ENCODE peak calls at places on chromosomes 1 and 21, in nine cellular contexts. D is stimulated activated CD4-positive, alpha-beta T cell treated with anti-CD3 and anti-CD28 coated beads, Interleukin-4, amount 100 ng/mL, for 24 hours; X is LNCaP clone FGC; M is activated CD4-positive, alpha-beta T cell treated with anti-CD3 and anti-CD28 coated beads, Interleukin-2, amount 10 ng/mL, durations not matched to agents 7 days and 5 days; C is ovary; A is activated T-cell treated with anti-CD3 and anti-CD28 coated beads, Interleukin-2, amount 50 U/mL, for 72 hours; Q is upper lobe of right lung; E is DMS153; T is hepatic stellate cell. F is an unnamed sample.

GRCh38 chr1:115348636-115349035 is 10.6 kb upstream of the NGF start:
- DNase-seq in M (no peak), T (no peak), D (no peak), C (no peak), Q (no peak), E (no peak), X (no peak), A (no peak), F (no peak)

GRCh38 chr1:109644670-109645069 is 11.2 kb upstream of the GSTM4 start:
- DNase-seq in X (no peak), C (no peak), E (no peak), T (no peak), A (no peak), Q (peak), M (no peak), D (no peak), F (peak)

GRCh38 chr1:109047339-109047738 is 5.4 kb upstream of the WDR47 start:
- DNase-seq in M (no peak), E (no peak), C (no peak), D (no peak), Q (no peak), A (no peak), T (no peak), X (no peak), F (no peak)

GRCh38 chr21:45523411-45524101 is 18.7 kb downstream of the SLC19A1 start:
- DNase-seq in T (no peak), M (no peak), D (no peak), C (peak), Q (peak), X (no peak), E (no peak), A (no peak), F (peak)

GRCh38 chr1:200784576-200784975 is 45.9 kb downstream of the CAMSAP2 start:
- DNase-seq in X (no peak), Q (no peak), C (no peak), E (no peak), T (no peak), M (no peak), A (no peak), D (no peak), F (no peak)

GRCh38 chr1:26543444-26543835 is 13.9 kb downstream of the RPS6KA1 start:
- DNase-seq in A (no peak), E (no peak), Q (no peak), C (no peak), M (no peak), T (no peak), X (no peak), D (no peak), F (no peak)

GRCh38 chr1:165116732-165117131 is 239.8 kb downstream of the LMX1A start:
- DNase-seq in D (no peak), T (peak), M (no peak), A (no peak), E (no peak), X (no peak), C (no peak), Q (no peak), F (no peak)

GRCh38 chr1:223233019-223233409 is 90.0 kb upstream of the TLR5 start:
- DNase-seq in X (no peak), M (no peak), A (no peak), E (no peak), T (no peak), Q (no peak), D (no peak), C (no peak), F (no peak)

GRCh38 chr1:17167783-17168479 is 37.0 kb upstream of the PADI1 start:
- DNase-seq in X (no peak), D (no peak), A (no peak), E (no peak), Q (no peak), M (no peak), C (no peak), T (peak), F (no peak)

GRCh38 chr1:241482761-241483250 is 36.7 kb downstream of the FH start:
- DNase-seq in X (no peak), T (peak), C (no peak), E (no peak), Q (no peak), A (no peak), D (no peak), M (no peak), F (no peak)

GRCh38 chr21:29656504-29657227 is 283.1 kb downstream of the GRIK1 start:
- DNase-seq in X (no peak), C (no peak), E (no peak), Q (no peak), M (peak), T (peak), D (peak), A (peak), F (no peak)

GRCh38 chr1:6911974-6912373 is 126.7 kb downstream of the CAMTA1 start:
- DNase-seq in X (no peak), A (no peak), C (peak), D (no peak), Q (no peak), T (no peak), M (no peak), E (no peak), F (no peak)

GRCh38 chr1:159864262-159864661 is 1.8 kb upstream of the VSIG8 start:
- DNase-seq in T (no peak), D (no peak), Q (no peak), A (no peak), M (no peak), X (no peak), C (no peak), E (no peak), F (no peak)

GRCh38 chr21:41229527-41230248 is 61.7 kb downstream of the BACE2 start:
- DNase-seq in T (no peak), A (no peak), M (no peak), X (no peak), C (no peak), E (no peak), Q (no peak), D (no peak), F (no peak)

GRCh38 chr1:55034476-55035133 is 4.7 kb upstream of the PCSK9 start:
- DNase-seq in T (no peak), D (no peak), M (no peak), E (no peak), C (no peak), X (no peak), A (no peak), Q (no peak), F (no peak)

GRCh38 chr1:165073402-165074007 is 283.0 kb downstream of the LMX1A start:
- DNase-seq in D (no peak), Q (no peak), X (peak), M (peak), T (peak), C (no peak), A (peak), E (peak), F (no peak)

GRCh38 chr1:102858695-102859094 is 249.6 kb downstream of the COL11A1 start:
- DNase-seq in A (no peak), X (no peak), D (no peak), C (no peak), E (no peak), T (no peak), Q (no peak), M (no peak), F (no peak)

GRCh38 chr1:188188317-188188716 is 1359.6 kb downstream of the PLA2G4A start:
- DNase-seq in D (no peak), M (no peak), Q (no peak), X (no peak), C (no peak), T (no peak), A (no peak), E (no peak), F (no peak)

GRCh38 chr1:33721416-33721815 is 142.5 kb upstream of the HMGB4 start:
- DNase-seq in X (no peak), M (no peak), Q (no peak), E (no peak), C (no peak), D (no peak), T (no peak), A (no peak), F (no peak)

GRCh38 chr1:18085387-18086074 is 22.1 kb upstream of the IGSF21 start:
- DNase-seq in Q (no peak), E (no peak), D (no peak), C (no peak), T (no peak), A (no peak), X (no peak), M (no peak), F (no peak)

GRCh38 chr1:30904962-30905335 is 3.6 kb downstream of the SDC3 start:
- DNase-seq in A (no peak), X (no peak), D (no peak), E (no peak), M (no peak), C (no peak), T (no peak), Q (no peak), F (peak)